ENCODE peak calls at places on chromosomes 1 and 21, in five cellular contexts. I is IMR-90, R is mesendoderm, L is mesenchymal stem cell, X is H1. E is an unnamed sample.

GRCh38 chr1:223531742-223532341 is 133.7 kb downstream of the CAPN8 start:
- DNase-seq in I (peak; percentile 19), L (peak; percentile 23), X (peak; percentile 50), R (peak; percentile 74), E (peak; percentile 44)

GRCh38 chr1:160129046-160129445 is 13.5 kb downstream of the ATP1A2 start:
- DNase-seq in R (no peak), L (peak; percentile 51), X (no peak), I (peak; percentile 38), E (no peak)

GRCh38 chr1:101302831-101303511 is 66.2 kb downstream of the S1PR1 start:
- DNase-seq in L (peak; percentile 36), X (no peak), R (no peak), I (peak; percentile 54), E (no peak)

GRCh38 chr1:12078938-12079861 is 16.1 kb downstream of the TNFRSF8 start:
- DNase-seq in I (peak; percentile 47), R (peak; percentile 87), X (no peak), L (peak; percentile 53), E (peak; percentile 40)

GRCh38 chr21:40176732-40177131 is 309.5 kb downstream of the PCP4 start:
- DNase-seq in X (no peak), I (no peak), R (no peak), L (no peak), E (no peak)

GRCh38 chr1:203440780-203441179 is 34.8 kb upstream of the PRELP start:
- DNase-seq in R (peak; percentile 71), I (peak; percentile 72), X (no peak), L (peak; percentile 67), E (no peak)

GRCh38 chr1:70503358-70503757 is 92.3 kb downstream of the CTH start:
- DNase-seq in I (peak; percentile 39), L (peak; percentile 51), X (no peak), R (no peak), E (no peak)

GRCh38 chr21:30986966-30987365 is 51.3 kb downstream of the KRTAP19-8 start:
- DNase-seq in R (no peak), I (no peak), L (no peak), X (no peak), E (no peak)

GRCh38 chr1:42700006-42700405 is 17.8 kb downstream of the YBX1 start:
- DNase-seq in L (no peak), X (no peak), I (peak; percentile 18), R (no peak), E (no peak)

GRCh38 chr1:116397728-116398127 is 24.7 kb downstream of the ATP1A1 start:
- DNase-seq in I (no peak), R (no peak), X (no peak), L (no peak), E (no peak)

GRCh38 chr21:18041012-18041411 is 203.6 kb upstream of the CHODL start:
- DNase-seq in L (peak; percentile 71), X (no peak), I (no peak), R (peak; percentile 79), E (no peak)

GRCh38 chr1:231414260-231415016 is 7.6 kb downstream of the EGLN1 start:
- DNase-seq in I (no peak), L (no peak), R (no peak), X (no peak), E (no peak)

GRCh38 chr1:162629077-162629637 is 3.1 kb upstream of the DDR2 start:
- DNase-seq in L (no peak), I (no peak), R (no peak), X (no peak), E (no peak)

GRCh38 chr1:210310562-210310961 is 18.1 kb upstream of the HHAT start:
- DNase-seq in L (no peak), X (no peak), I (no peak), R (no peak), E (no peak)

GRCh38 chr1:187203257-187203656 is 374.5 kb downstream of the PLA2G4A start:
- DNase-seq in X (no peak), I (peak; percentile 45), R (peak; percentile 5), L (peak; percentile 15), E (no peak)

DNA sequence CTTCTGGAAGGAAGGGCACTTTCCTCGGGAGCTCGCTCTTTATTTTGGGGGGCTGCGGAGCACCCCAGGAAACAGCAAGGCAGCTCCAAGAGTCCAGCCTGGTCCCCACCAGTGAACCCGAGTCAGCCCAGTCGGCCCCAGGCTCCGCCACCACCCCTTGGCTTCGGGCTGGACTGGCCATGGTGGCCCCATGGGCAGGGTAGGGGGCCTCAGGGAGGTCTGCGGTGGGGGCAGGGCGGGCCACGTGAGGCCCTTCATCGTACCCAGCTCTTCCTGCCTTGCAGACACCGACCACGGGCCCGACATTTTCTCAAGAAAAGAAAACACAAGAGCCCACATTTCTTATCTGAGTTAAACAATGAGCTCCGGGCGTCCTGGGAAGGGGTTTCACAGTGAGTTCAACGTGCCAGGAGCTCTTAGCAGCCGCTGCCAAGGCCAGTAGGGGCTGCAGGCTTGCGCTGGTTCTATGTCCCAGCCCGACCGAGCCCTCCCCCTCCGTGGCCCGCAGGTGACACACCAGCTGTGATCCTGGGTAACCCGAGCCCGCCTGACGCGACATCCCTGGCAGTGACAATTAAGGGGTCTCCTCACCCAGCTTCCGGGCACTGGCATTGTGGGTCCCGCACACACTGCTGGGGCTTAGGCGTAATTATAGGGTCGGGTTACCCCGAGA is 66.2 kb downstream of the PRDM16 start:
- DNase-seq in X (no peak), I (no peak), R (peak; percentile 7), L (no peak), E (no peak)
- H2BK15ac ChIP-seq in X (no peak overlapping the region), I (no peak overlapping the region), R (no peak overlapping the region), L (no peak overlapping the region), E (peak overlapping the region; percentile 72)

DNA sequence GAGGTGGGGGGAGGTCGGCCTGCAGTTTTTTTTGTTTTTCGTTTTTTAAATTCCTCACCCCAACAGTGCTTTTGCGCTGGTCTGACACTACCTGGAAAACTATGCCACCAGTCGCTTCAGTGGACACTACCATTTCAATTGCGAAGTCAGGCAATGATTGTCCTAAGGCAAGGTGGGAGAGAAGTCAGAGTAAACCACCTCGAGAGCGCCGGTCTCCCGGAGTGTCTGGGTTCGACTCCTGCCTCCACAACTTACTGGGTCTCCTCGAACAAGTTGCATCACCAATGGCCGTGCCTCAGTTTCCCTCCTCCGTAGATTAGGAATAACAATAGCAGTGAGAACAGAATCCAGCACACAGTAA is 593 bp upstream of the SLC44A3 start:
- DNase-seq in X (no peak), I (no peak), R (no peak), L (no peak), E (no peak)
- H3K4me3 ChIP-seq in X (peak overlapping the region; percentile 65), I (peak overlapping the region; percentile 70), R (peak overlapping the region; percentile 63), L (peak overlapping the region; percentile 82), E (peak overlapping the region; percentile 82)

GRCh38 chr1:229641306-229641705 is 15.3 kb downstream of the URB2 start:
- DNase-seq in X (no peak), R (no peak), I (no peak), L (no peak), E (no peak)

GRCh38 chr1:229642376-229642775 is 16.3 kb downstream of the URB2 start:
- DNase-seq in I (no peak), L (peak; percentile 28), R (no peak), X (no peak), E (no peak)

GRCh38 chr1:229645296-229646050 is 19.4 kb downstream of the URB2 start:
- DNase-seq in R (no peak), I (no peak), L (peak; percentile 32), X (no peak), E (no peak)

GRCh38 chr1:229642970-229643369 is 16.9 kb downstream of the URB2 start:
- DNase-seq in L (no peak), X (no peak), I (no peak), R (no peak), E (no peak)

DNA sequence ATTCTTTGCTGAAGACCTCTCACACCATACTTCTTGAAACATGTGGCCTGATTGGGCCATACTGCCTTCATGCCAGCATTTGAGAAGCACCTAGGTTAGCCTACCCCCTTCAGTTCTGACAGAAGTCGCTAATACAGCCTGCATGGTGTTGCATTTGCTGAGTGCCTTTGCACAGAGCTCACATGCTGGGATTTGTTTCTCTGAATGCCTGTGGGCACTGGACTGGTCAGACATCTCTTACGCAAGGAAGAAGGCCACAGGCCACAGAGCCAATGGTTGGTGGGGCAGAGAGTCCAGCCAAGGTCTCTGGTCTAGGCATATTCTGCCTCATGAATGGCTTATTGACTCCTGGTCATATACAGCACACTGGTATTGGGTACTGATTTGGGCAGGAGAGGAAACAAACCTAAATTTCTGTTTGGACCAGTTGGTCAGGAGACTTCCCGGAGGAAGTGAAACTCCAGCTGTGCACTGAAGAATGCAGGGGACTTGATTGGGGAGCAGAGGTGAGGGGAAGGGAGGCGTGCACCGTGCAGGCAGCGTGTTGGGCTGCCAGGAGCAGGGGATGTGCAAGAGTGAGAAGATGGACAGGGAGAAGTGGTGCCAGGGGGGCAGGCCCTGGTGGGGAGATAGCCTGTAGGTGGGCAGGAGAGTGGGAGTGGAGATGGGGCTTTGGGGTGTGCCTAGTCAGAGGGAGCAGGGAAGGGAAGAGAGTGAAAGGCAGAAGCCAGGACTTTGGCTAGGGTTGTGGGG is 18.1 kb downstream of the URB2 start:
- DNase-seq in R (no peak), X (no peak), L (peak; percentile 46), I (no peak), E (no peak)
- H3K18ac ChIP-seq in R (no peak overlapping the region), X (no peak overlapping the region), L (no peak overlapping the region), I (no peak overlapping the region), E (peak overlapping the region; percentile 36)

DNA sequence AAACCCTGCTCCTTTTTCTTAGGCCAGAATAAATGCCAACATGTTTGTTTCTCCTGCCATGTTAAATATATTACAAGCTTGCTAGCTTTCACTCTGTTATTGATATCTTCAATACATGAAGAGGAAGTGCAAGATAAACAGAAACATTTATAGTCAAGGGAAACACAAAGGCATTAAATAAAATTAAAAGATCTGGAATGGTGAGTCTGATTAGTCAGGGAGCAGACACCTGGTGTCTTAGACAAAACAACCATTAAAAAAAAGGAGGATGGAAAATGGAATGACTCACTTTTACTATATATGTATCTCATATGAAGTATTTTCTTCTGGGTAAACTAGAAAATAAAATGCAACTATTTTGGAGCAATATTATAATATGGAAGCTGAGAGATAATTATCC is 123.3 kb downstream of the SMYD3 start:
- DNase-seq in L (no peak), I (no peak), R (no peak), X (no peak), E (no peak)
- H2BK15ac ChIP-seq in L (no peak overlapping the region), I (no peak overlapping the region), R (no peak overlapping the region), X (no peak overlapping the region), E (no peak overlapping the region)

DNA sequence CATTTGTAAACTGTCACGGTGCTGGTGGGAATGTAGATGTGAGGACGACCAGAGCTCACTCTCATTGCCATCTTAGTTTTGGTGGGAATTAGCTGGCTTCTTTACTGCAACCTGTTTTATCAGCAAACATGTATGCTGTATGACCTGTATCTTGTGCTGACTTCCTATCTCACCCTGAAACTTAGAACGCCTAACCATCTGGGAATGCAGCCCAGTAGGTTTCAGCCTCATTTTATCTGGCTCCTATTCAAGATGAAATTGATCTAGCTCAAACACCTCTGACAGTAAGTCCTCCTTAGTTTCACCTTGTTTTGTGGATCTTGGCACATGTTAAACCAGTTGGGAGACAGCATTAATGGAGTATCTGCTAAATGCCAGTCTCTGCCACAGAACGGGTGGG is 174.6 kb downstream of the HLX start:
- DNase-seq in R (no peak), X (no peak), I (no peak), L (no peak), E (no peak)
- H3K4me3 ChIP-seq in R (no peak overlapping the region), X (no peak overlapping the region), I (no peak overlapping the region), L (no peak overlapping the region), E (no peak overlapping the region)